ENCODE peak calls at places on chromosomes 4 and X, in eight cellular contexts. C, G, M, Q, E, N, K and U are unnamed samples.
A peak's percentile ranks its signal among the peaks of the same experiment; 100 is the strongest.

GRCh38 chr4:80265571-80266266 is 745 bp upstream of the FGF5 start:
- DNase-seq in Q (no peak), K (no peak), C (no peak), E (no peak), M (no peak), G (peak; percentile 92), N (no peak), U (no peak)

GRCh38 chrX:50813843-50814661 is at the start of gene SHROOM4:
- DNase-seq in E (peak; percentile 38), K (peak; percentile 44), G (peak; percentile 58), N (peak; percentile 40), C (peak; percentile 84), Q (peak; percentile 13), M (peak; percentile 8), U (no peak)

GRCh38 chr4:16598241-16599224 is 299.9 kb downstream of the LDB2 start:
- DNase-seq in E (no peak), M (no peak), C (no peak), Q (peak; percentile 2), K (no peak), N (no peak), G (peak; percentile 76), U (no peak)

GRCh38 chr4:119750048-119750447 is 121.4 kb upstream of the PDE5A start:
- DNase-seq in Q (no peak), N (no peak), C (no peak), M (no peak), G (no peak), K (no peak), E (no peak), U (no peak)

GRCh38 chr4:52843958-52844357 is 18.2 kb upstream of the RASL11B start:
- DNase-seq in E (no peak), M (no peak), Q (no peak), G (no peak), C (no peak), N (no peak), K (no peak), U (no peak)

GRCh38 chr4:74503580-74503979 is 58.6 kb downstream of the AREG start:
- DNase-seq in N (no peak), G (peak; percentile 88), M (no peak), C (no peak), E (no peak), Q (peak; percentile 8), K (no peak), U (no peak)

GRCh38 chrX:119008122-119008744 is 33.8 kb downstream of the LONRF3 start:
- DNase-seq in M (peak; percentile 4), N (peak; percentile 20), G (peak; percentile 30), E (peak; percentile 25), Q (peak; percentile 6), C (no peak), K (no peak), U (no peak)

GRCh38 chr4:8176547-8177399 is 18.2 kb upstream of the ABLIM2 start:
- DNase-seq in E (peak; percentile 58), M (no peak), C (no peak), Q (peak; percentile 65), K (peak; percentile 62), N (no peak), G (peak; percentile 52), U (peak; percentile 15)

GRCh38 chr4:78149737-78150136 is 92.6 kb downstream of the FRAS1 start:
- DNase-seq in C (no peak), G (no peak), E (peak; percentile 20), K (no peak), M (no peak), Q (no peak), N (no peak), U (no peak)

GRCh38 chr4:125749354-125749753 is 434.6 kb downstream of the FAT4 start:
- DNase-seq in N (no peak), G (no peak), Q (no peak), E (no peak), K (no peak), C (no peak), M (no peak), U (no peak)

GRCh38 chrX:53421772-53422090 is 723 bp downstream of the SMC1A start:
- DNase-seq in G (no peak), C (no peak), E (peak; percentile 49), N (no peak), K (no peak), M (no peak), Q (peak; percentile 19), U (no peak)

GRCh38 chr4:31674313-31674947 is 954.3 kb downstream of the PCDH7 start:
- DNase-seq in E (peak; percentile 19), K (no peak), N (no peak), G (peak; percentile 8), C (no peak), M (no peak), Q (no peak), U (no peak)

GRCh38 chrX:134256684-134257083 is 19.7 kb downstream of the CCDC160 start:
- DNase-seq in E (no peak), K (no peak), G (no peak), N (no peak), C (no peak), Q (no peak), M (no peak), U (no peak)

GRCh38 chr4:24794111-24794860 is 1.1 kb upstream of the SOD3 start:
- DNase-seq in E (peak; percentile 30), Q (no peak), N (peak; percentile 57), M (no peak), G (peak; percentile 72), C (no peak), K (no peak), U (no peak)

GRCh38 chrX:138034136-138034535 is 468.2 kb downstream of the ZIC3 start:
- DNase-seq in N (no peak), K (no peak), C (no peak), Q (no peak), M (no peak), E (no peak), G (no peak), U (no peak)

GRCh38 chr4:126242679-126243390 is 928.1 kb downstream of the FAT4 start:
- DNase-seq in C (peak; percentile 56), N (no peak), M (no peak), Q (no peak), E (no peak), K (no peak), G (no peak), U (no peak)

GRCh38 chr4:3283483-3283882 is 9.3 kb upstream of the RGS12 start:
- DNase-seq in K (no peak), C (no peak), M (no peak), E (no peak), G (no peak), N (no peak), Q (no peak), U (no peak)

GRCh38 chr4:121072080-121072835 is at the start of gene NDNF:
- DNase-seq in G (peak; percentile 6), E (peak; percentile 43), M (no peak), N (peak; percentile 13), Q (peak; percentile 1), K (peak; percentile 76), C (peak; percentile 84), U (peak; percentile 10)
- TF ChIP-seq POLR2A in G (no peak), E (no peak), M (no peak), N (no peak), Q (no peak), K (peak; percentile 71), C (no peak), U (no peak)

GRCh38 chr4:5237086-5237485 is 185.8 kb downstream of the STK32B start:
- DNase-seq in Q (no peak), C (no peak), E (no peak), N (no peak), G (no peak), M (no peak), K (no peak), U (no peak)

GRCh38 chr4:5232549-5232948 is 181.3 kb downstream of the STK32B start:
- DNase-seq in G (no peak), Q (no peak), M (no peak), C (no peak), K (no peak), N (no peak), E (no peak), U (no peak)

GRCh38 chr4:5238106-5238505 is 186.8 kb downstream of the STK32B start:
- DNase-seq in M (no peak), E (no peak), K (no peak), C (no peak), G (peak; percentile 66), N (peak; percentile 17), Q (no peak), U (no peak)
- TF ChIP-seq POLR2A in M (no peak), E (no peak), K (no peak), C (no peak), G (no peak), N (no peak), Q (no peak), U (no peak)

DNA sequence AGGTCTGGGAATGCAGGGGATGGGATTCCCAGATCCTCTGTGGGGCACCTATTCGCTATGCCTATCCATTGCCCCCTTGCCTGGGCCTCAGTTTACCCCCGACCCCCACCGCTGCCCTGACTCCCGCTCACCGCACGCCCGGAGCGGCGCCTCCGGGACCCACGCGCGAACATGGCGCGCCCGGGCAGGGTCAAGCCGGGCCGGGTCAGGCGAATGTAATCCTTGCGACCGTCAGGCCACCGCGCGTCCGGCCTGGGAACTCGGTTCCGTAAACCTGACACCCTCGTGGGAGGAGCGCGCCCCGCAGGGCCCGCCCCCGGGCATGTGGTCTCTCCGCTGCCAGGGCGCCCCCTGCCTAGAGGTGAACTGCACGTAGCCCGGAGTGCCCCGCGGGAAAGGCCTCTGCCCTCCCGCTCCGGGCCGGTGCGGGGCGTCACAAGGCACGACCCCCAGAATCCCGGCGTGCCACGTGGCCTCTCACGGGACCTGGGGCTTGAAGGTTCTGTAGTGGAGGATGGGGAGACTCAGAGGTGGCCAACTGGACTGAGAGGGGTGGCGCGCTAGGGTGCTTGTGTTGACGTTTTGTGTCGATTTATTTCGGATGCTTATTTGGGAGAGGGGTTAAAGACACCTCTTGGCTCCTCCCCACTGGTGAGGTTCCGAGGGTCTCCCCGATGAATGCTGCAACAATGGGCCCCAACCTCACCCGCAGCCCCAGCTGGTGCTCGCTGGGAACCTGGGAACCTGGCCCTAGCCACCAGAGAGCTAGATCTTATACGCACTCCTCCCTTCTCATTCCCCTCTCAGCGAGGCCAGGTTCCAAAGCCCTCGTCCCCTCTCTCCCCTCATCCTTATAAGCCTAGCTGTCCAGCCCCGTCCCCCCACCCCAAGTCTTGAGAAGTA is at the start of gene PRICKLE3:
- DNase-seq in K (peak; percentile 91), G (peak; percentile 29), N (peak; percentile 81), Q (peak; percentile 61), M (peak; percentile 80), C (peak; percentile 95), E (peak; percentile 82), U (peak; percentile 73)
- TF ChIP-seq POLR2A in K (peak; percentile 81), G (no peak), N (peak; percentile 72), Q (peak; percentile 35), M (peak; percentile 85), C (no peak), E (no peak), U (peak; percentile 51)

DNA sequence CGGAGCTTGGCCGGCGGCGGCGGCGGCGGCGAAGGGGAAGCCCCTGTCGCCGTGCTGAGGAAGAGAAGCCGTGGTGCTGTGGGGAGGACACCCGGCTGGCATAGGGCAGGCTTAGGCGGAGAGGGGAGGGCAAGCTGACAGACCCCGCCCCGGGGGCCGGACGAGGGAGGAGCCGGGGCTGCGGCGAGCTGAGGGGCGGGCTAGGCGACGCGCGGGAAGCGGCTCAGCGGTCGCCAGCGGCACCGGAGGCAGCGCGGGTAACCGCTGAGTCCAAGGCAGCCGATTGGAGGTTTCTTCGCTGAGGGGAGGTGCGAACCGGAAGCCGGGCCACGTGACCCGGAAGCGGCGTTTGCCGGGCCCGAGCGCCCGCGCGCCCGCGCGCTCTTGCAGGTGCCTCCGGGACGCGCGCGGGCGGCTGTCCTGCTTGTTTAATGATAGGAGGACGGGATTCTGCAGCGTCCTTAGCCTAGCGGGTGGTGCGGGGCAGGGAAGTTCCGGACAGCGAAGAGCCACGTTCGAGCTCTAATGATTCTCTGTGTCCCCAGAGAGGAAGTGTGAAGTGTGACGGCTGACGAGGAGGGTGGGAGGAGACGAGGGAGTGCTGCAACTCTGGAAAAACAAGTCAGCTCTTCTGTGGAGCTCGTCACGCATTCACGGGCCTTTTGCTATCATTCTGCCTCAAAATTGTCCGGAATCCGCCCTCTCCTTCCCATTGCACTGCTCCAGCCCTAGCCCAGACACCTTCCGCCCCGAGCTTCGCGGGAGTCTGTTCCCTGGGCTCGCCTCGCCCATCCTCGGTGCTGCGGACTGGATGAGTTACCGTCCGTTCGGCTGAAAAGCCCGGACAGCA is at the start of gene AP1S2:
- DNase-seq in G (peak; percentile 92), Q (peak; percentile 80), K (peak; percentile 98), C (peak; percentile 98), E (peak; percentile 92), N (peak; percentile 95), M (peak; percentile 87), U (peak; percentile 94)
- TF ChIP-seq POLR2A in G (no peak), Q (no peak), K (peak; percentile 84), C (peak; percentile 47), E (no peak), N (peak; percentile 76), M (peak; percentile 48), U (peak; percentile 91)